ENCODE peak calls at places on chromosomes 1 and 21, in nine cellular contexts. L is pancreas, T is gastrocnemius medialis, S is body of pancreas, B is tibial artery, N is GM06990, X is neural progenitor cell, D is hepatocyte, O is Peyer's patch. Q is an unnamed sample. For H3K27me3, the result is how much of the 10 kb centered on the place peaks cover.

GRCh38 chr21:39037807-39038405 is 145.3 kb downstream of the PSMG1 start:
- DNase-seq in L (no peak), T (no peak), S (no peak), B (no peak), N (no peak), X (peak), D (no peak), O (no peak), Q (no peak)

GRCh38 chr1:90936061-90936460 is 85.8 kb downstream of the ZNF644 start:
- DNase-seq in L (no peak), T (no peak), S (no peak), B (no peak), N (no peak), X (no peak), D (no peak), O (no peak), Q (no peak)

GRCh38 chr1:13751458-13751871 is 51.5 kb downstream of the PRDM2 start:
- DNase-seq in L (no peak), T (no peak), S (no peak), B (no peak), N (peak), X (no peak), D (no peak), O (no peak), Q (no peak)

GRCh38 chr1:116368241-116368640 is 4.8 kb upstream of the ATP1A1 start:
- DNase-seq in L (no peak), T (no peak), S (no peak), B (no peak), N (no peak), X (no peak), D (no peak), O (no peak), Q (no peak)

GRCh38 chr1:19644761-19645543 is 841 bp downstream of the NBL1 start:
- DNase-seq in L (no peak), T (no peak), S (peak), B (no peak), N (no peak), X (peak), D (peak), O (peak), Q (no peak)

GRCh38 chr21:35911412-35912191 is 148.7 kb downstream of the SETD4 start:
- DNase-seq in L (no peak), T (no peak), S (no peak), B (no peak), N (no peak), X (peak), D (no peak), O (no peak), Q (no peak)

GRCh38 chr1:68010543-68010942 is 39.9 kb downstream of the DIRAS3 start:
- DNase-seq in L (no peak), T (no peak), S (no peak), B (no peak), N (no peak), X (no peak), D (no peak), O (no peak), Q (no peak)

GRCh38 chr21:45050786-45051489 is 23.4 kb upstream of the ADARB1 start:
- DNase-seq in L (no peak), T (no peak), S (no peak), B (peak), N (no peak), X (no peak), D (peak), O (no peak), Q (no peak)

GRCh38 chr1:240343966-240344365 is 252.3 kb downstream of the FMN2 start:
- DNase-seq in L (no peak), T (no peak), S (no peak), B (no peak), N (no peak), X (no peak), D (no peak), O (no peak), Q (no peak)

GRCh38 chr21:41313765-41314164 is 2.8 kb upstream of the FAM3B start:
- DNase-seq in L (no peak), T (no peak), S (no peak), B (no peak), N (no peak), X (no peak), D (no peak), O (no peak), Q (no peak)

GRCh38 chr1:25896266-25896665 is 10.0 kb downstream of the STMN1 start:
- DNase-seq in L (no peak), T (no peak), S (no peak), B (no peak), N (no peak), X (no peak), D (no peak), O (no peak), Q (no peak)

GRCh38 chr1:247078315-247079140 is at the start of gene ZNF670:
- DNase-seq in L (peak), T (peak), S (peak), B (peak), N (peak), X (peak), D (peak), O (peak), Q (peak)

GRCh38 chr1:147541672-147542548 is 609 bp downstream of the BCL9 start:
- DNase-seq in L (peak), T (peak), S (peak), B (peak), N (peak), X (peak), D (peak), O (no peak), Q (no peak)

GRCh38 chr1:202124107-202124506 is 1.4 kb downstream of the GPR37L1 start:
- DNase-seq in L (no peak), T (no peak), S (no peak), B (no peak), N (no peak), X (no peak), D (no peak), O (no peak), Q (no peak)

GRCh38 chr1:36482724-36483388 is at the start of gene CSF3R:
- DNase-seq in L (no peak), T (no peak), S (no peak), B (no peak), N (no peak), X (no peak), D (no peak), O (no peak), Q (no peak)

GRCh38 chr1:210571356-210572334 is 242.9 kb downstream of the HHAT start:
- DNase-seq in L (no peak), T (no peak), S (no peak), B (no peak), N (no peak), X (no peak), D (no peak), O (no peak), Q (no peak)

GRCh38 chr1:11940260-11940921 is 5.9 kb downstream of the PLOD1 start:
- DNase-seq in L (no peak), T (no peak), S (peak), B (no peak), N (no peak), X (no peak), D (peak), O (no peak), Q (no peak)

GRCh38 chr21:38170283-38170682 is 86.5 kb upstream of the KCNJ15 start:
- DNase-seq in L (no peak), T (no peak), S (no peak), B (no peak), N (no peak), X (peak), D (peak), O (no peak), Q (no peak)

GRCh38 chr1:24526940-24527542 is 24.4 kb downstream of the RCAN3 start:
- DNase-seq in L (no peak), T (no peak), S (peak), B (no peak), N (no peak), X (peak), D (no peak), O (peak), Q (no peak)

GRCh38 chr1:45685308-45686080 is 839 bp downstream of the GPBP1L1 start:
- DNase-seq in L (no peak), T (no peak), S (no peak), B (no peak), N (peak), X (peak), D (peak), O (no peak), Q (no peak)

GRCh38 chr21:33801424-33802405 is 113.9 kb downstream of the ATP5PO start:
- DNase-seq in L (no peak), T (peak), S (peak), B (no peak), N (no peak), X (peak), D (peak), O (no peak), Q (peak)

GRCh38 chr1:24501371-24502167 is 1.1 kb upstream of the RCAN3 start:
- DNase-seq in L (no peak), T (no peak), S (peak), B (no peak), N (no peak), X (no peak), D (peak), O (peak), Q (no peak)

GRCh38 chr1:202661136-202661845 is 49.0 kb downstream of the SYT2 start:
- DNase-seq in L (no peak), T (no peak), S (peak), B (no peak), N (no peak), X (no peak), D (no peak), O (no peak), Q (no peak)

GRCh38 chr21:46111857-46112730 is 14.2 kb downstream of the COL6A2 start:
- DNase-seq in L (peak), T (peak), S (peak), B (no peak), N (no peak), X (no peak), D (no peak), O (peak), Q (no peak)

GRCh38 chr1:110756506-110756905 is 81.8 kb upstream of the KCNA3 start:
- DNase-seq in L (no peak), T (peak), S (no peak), B (no peak), N (no peak), X (no peak), D (no peak), O (no peak), Q (no peak)

GRCh38 chr1:150156868-150157603 is 7.3 kb downstream of the PLEKHO1 start:
- DNase-seq in L (no peak), T (no peak), S (no peak), B (no peak), N (no peak), X (no peak), D (no peak), O (no peak), Q (no peak)

GRCh38 chr1:198143797-198144196 is 13.0 kb upstream of the NEK7 start:
- DNase-seq in L (no peak), T (no peak), S (no peak), B (no peak), N (no peak), X (no peak), D (no peak), O (no peak), Q (no peak)

GRCh38 chr1:205343431-205344009 is 13.2 kb downstream of the KLHDC8A start:
- DNase-seq in L (peak), T (no peak), S (peak), B (no peak), N (no peak), X (peak), D (peak), O (no peak), Q (no peak)
- TF ChIP-seq CTCF in L (no peak), T (no peak), S (no peak), B (no peak), N (no peak), X (peak), D (peak), O (no peak), Q (peak)

DNA sequence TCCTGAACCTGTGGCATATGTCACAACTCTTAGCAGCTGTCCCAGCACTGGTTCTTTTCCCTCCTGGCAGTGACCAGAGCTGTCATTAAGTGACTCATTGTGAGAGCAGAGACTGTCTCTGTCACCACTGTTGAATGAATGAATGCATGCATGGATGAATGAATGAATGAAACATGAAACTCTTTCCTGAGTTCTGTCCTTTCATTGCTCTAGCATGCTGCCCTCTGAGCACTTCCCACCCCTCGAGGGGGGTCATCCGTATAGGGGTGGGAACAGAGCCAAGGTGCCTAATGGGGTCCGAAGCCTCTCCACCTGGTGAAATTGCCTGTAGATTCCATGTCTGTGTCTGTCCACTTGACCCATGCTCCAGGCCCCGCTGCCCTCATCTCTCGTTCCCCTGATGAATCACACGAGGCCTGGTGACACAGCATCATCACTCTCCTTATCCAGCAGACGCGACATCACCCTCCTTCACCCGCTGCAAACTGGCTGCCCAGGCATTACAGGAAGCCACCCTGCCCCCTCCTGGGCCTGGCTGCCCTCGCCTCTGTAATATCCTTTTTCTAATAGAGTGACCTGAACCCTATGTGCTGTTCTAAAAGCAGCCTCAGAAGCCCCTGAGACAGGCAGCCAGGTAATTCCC is 75.0 kb downstream of the IGSF21 start:
- DNase-seq in L (no peak), T (no peak), S (no peak), B (no peak), N (no peak), X (no peak), D (peak), O (no peak), Q (peak)
- H3K27me3 ChIP-seq in L (under half), T (under half), S (under half), B (under half), N (under half), X (under half), D (under half), O (under half), Q (under half)

DNA sequence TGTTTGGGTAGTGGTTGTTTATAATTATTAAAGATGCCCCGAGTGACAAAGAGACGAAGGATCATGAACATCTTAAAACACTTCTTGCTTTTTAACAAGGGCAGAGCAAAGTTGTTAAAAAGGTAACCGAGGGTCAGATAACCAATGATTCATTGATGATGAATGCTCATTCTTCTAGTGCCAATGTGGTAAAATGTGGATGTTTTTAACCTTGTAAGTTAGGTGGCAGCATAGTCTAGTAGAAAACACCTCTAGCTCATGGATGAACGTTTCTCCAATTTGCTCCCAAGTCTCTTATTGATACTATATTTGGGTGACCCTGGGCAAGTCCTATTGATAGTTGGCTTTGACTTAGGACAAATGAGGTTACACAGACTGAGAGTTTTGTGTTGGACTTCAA is 167.9 kb downstream of the KIF26B start:
- DNase-seq in L (no peak), T (no peak), S (no peak), B (no peak), N (no peak), X (no peak), D (no peak), O (no peak), Q (no peak)
- TF ChIP-seq CTCF in L (no peak), T (no peak), S (no peak), B (no peak), N (no peak), X (no peak), D (peak), O (no peak), Q (no peak)

DNA sequence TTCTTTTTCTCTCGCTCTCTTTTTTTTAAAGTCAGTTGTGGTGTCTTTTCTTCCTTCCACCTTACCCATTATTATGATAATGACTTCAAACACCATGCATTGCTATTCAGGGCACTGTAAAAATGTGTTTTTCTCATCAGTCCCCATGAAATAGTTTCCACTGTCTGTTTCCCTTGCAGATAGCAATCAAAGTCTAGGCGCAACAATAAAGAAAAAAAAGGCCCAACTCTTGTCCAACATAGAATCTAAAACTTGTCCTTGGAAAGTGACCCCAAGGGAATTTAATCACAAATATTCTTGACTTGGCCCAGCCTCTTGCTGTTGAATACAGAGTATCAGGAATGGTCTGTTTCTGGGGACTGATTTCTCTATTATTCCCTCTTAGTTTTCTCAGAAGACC is 382.5 kb downstream of the PLPP3 start:
- DNase-seq in L (no peak), T (no peak), S (no peak), B (no peak), N (no peak), X (no peak), D (no peak), O (no peak), Q (no peak)
- H3K27me3 ChIP-seq in L (under half), T (under half), S (under half), B (under half), N (under half), X (under half), D (under half), O (under half), Q (under half)